ENCODE peak calls at places on chromosomes 1 and 21, in six cellular contexts. L, X, H, D, Q and G are unnamed samples.

GRCh38 chr1:31335007-31335406 is 37.9 kb downstream of the FABP3 start:
- DNase-seq in L (no peak), X (no peak), H (no peak), D (peak), Q (peak), G (peak)

GRCh38 chr1:18413906-18414305 is 66.8 kb upstream of the KLHDC7A start:
- DNase-seq in L (no peak), X (no peak), H (no peak), D (peak), Q (no peak), G (no peak)

GRCh38 chr1:84702143-84702542 is 11.9 kb upstream of the SSX2IP start:
- DNase-seq in L (no peak), X (no peak), H (no peak), D (no peak), Q (no peak), G (no peak)

GRCh38 chr1:219138747-219139146 is 34.9 kb upstream of the LYPLAL1 start:
- DNase-seq in L (no peak), X (no peak), H (no peak), D (no peak), Q (no peak), G (no peak)

GRCh38 chr1:47840338-47840737 is 156.8 kb downstream of the TRABD2B start:
- DNase-seq in L (no peak), X (no peak), H (no peak), D (no peak), Q (no peak), G (no peak)

GRCh38 chr1:183243190-183244065 is 57.4 kb downstream of the LAMC2 start:
- DNase-seq in L (no peak), X (no peak), H (no peak), D (no peak), Q (no peak), G (no peak)

GRCh38 chr1:198156745-198157240 is at the start of gene NEK7:
- DNase-seq in L (no peak), X (peak), H (peak), D (peak), Q (peak), G (peak)

GRCh38 chr1:64505232-64505943 is 35.5 kb downstream of the CACHD1 start:
- DNase-seq in L (no peak), X (peak), H (peak), D (no peak), Q (no peak), G (no peak)

GRCh38 chr1:119582801-119583200 is 65.3 kb downstream of the ZNF697 start:
- DNase-seq in L (no peak), X (peak), H (peak), D (peak), Q (peak), G (peak)

GRCh38 chr1:107692580-107693345 is 272.2 kb downstream of the VAV3 start:
- DNase-seq in L (no peak), X (no peak), H (no peak), D (no peak), Q (peak), G (no peak)

GRCh38 chr1:10632691-10633090 is 157.9 kb downstream of the PEX14 start:
- DNase-seq in L (no peak), X (no peak), H (no peak), D (no peak), Q (no peak), G (no peak)

GRCh38 chr1:45018599-45019230 is 6.7 kb downstream of the UROD start:
- DNase-seq in L (no peak), X (peak), H (peak), D (peak), Q (peak), G (peak)

GRCh38 chr1:90475623-90476022 is 241.5 kb downstream of the BARHL2 start:
- DNase-seq in L (no peak), X (no peak), H (no peak), D (peak), Q (peak), G (no peak)

GRCh38 chr1:219514728-219515127 is 98.2 kb downstream of the ZC3H11B start:
- DNase-seq in L (no peak), X (no peak), H (no peak), D (no peak), Q (no peak), G (peak)

GRCh38 chr1:221998186-221998612 is 256.3 kb upstream of the DUSP10 start:
- DNase-seq in L (no peak), X (no peak), H (no peak), D (no peak), Q (peak), G (no peak)

GRCh38 chr1:43563779-43564616 is 33.3 kb downstream of the PTPRF start:
- DNase-seq in L (no peak), X (no peak), H (no peak), D (no peak), Q (no peak), G (no peak)

GRCh38 chr1:175097361-175097760 is 29.7 kb downstream of the TNN start:
- DNase-seq in L (no peak), X (no peak), H (no peak), D (no peak), Q (no peak), G (no peak)

GRCh38 chr1:118999348-119000071 is 11.4 kb upstream of the TBX15 start:
- DNase-seq in L (no peak), X (no peak), H (no peak), D (no peak), Q (no peak), G (no peak)

GRCh38 chr1:27336756-27337155 is 5.1 kb upstream of the SYTL1 start:
- DNase-seq in L (no peak), X (no peak), H (no peak), D (no peak), Q (no peak), G (no peak)

GRCh38 chr21:45725844-45726200 is 82.3 kb downstream of the PCBP3 start:
- DNase-seq in L (no peak), X (no peak), H (no peak), D (no peak), Q (no peak), G (no peak)

GRCh38 chr1:61496501-61496900 is 228.4 kb downstream of the TM2D1 start:
- DNase-seq in L (no peak), X (no peak), H (no peak), D (no peak), Q (peak), G (no peak)

GRCh38 chr1:150507912-150508864 is at the start of gene ECM1:
- DNase-seq in L (no peak), X (peak), H (peak), D (no peak), Q (peak), G (no peak)

GRCh38 chr1:24201941-24202440 is 14.9 kb upstream of the IFNLR1 start:
- DNase-seq in L (no peak), X (peak), H (peak), D (peak), Q (peak), G (peak)

GRCh38 chr1:45148209-45148608 is 58.2 kb downstream of the ZSWIM5 start:
- DNase-seq in L (no peak), X (no peak), H (no peak), D (no peak), Q (no peak), G (no peak)

GRCh38 chr1:168341576-168341975 is 60.9 kb downstream of the TBX19 start:
- DNase-seq in L (no peak), X (no peak), H (no peak), D (no peak), Q (peak), G (no peak)

GRCh38 chr21:44444286-44444931 is 10.9 kb upstream of the LRRC3 start:
- DNase-seq in L (no peak), X (no peak), H (peak), D (peak), Q (no peak), G (no peak)

GRCh38 chr21:16002872-16003466 is 273.2 kb downstream of the USP25 start:
- DNase-seq in L (no peak), X (no peak), H (no peak), D (no peak), Q (peak), G (no peak)

GRCh38 chr1:26972390-26972789 is 12.1 kb upstream of the KDF1 start:
- DNase-seq in L (no peak), X (no peak), H (no peak), D (no peak), Q (no peak), G (no peak)

GRCh38 chr1:246753670-246754535 is 29.7 kb downstream of the SCCPDH start:
- DNase-seq in L (peak), X (no peak), H (peak), D (peak), Q (peak), G (peak)

GRCh38 chr1:35112668-35113067 is 33.5 kb downstream of the ZMYM1 start:
- DNase-seq in L (no peak), X (no peak), H (no peak), D (no peak), Q (peak), G (no peak)

GRCh38 chr1:174242856-174243255 is 83.5 kb downstream of the RABGAP1L start:
- DNase-seq in L (no peak), X (no peak), H (no peak), D (no peak), Q (no peak), G (no peak)

GRCh38 chr1:198387587-198387986 is 152.9 kb downstream of the ATP6V1G3 start:
- DNase-seq in L (no peak), X (no peak), H (no peak), D (no peak), Q (peak), G (no peak)

GRCh38 chr1:41046347-41046775 is 24.8 kb upstream of the SLFNL1 start:
- DNase-seq in L (no peak), X (peak), H (no peak), D (no peak), Q (no peak), G (no peak)

GRCh38 chr1:164602480-164603093 is 43.6 kb downstream of the PBX1 start:
- DNase-seq in L (no peak), X (peak), H (no peak), D (no peak), Q (peak), G (no peak)
- TF ChIP-seq CTCF in L (no peak), X (no peak), H (no peak), D (no peak), Q (no peak), G (no peak)

GRCh38 chr1:13701274-13701650 is 1.3 kb downstream of the PRDM2 start:
- DNase-seq in L (no peak), X (no peak), H (no peak), D (no peak), Q (no peak), G (peak)

GRCh38 chr1:13703558-13704485 is 3.8 kb downstream of the PRDM2 start:
- DNase-seq in L (no peak), X (no peak), H (no peak), D (no peak), Q (no peak), G (no peak)

GRCh38 chr1:13703128-13703513 is 3.1 kb downstream of the PRDM2 start:
- DNase-seq in L (no peak), X (no peak), H (no peak), D (no peak), Q (no peak), G (no peak)

GRCh38 chr1:13700521-13701273 is 709 bp downstream of the PRDM2 start:
- DNase-seq in L (no peak), X (peak), H (no peak), D (no peak), Q (peak), G (peak)

GRCh38 chr1:13702425-13703127 is 2.6 kb downstream of the PRDM2 start:
- DNase-seq in L (peak), X (no peak), H (no peak), D (no peak), Q (no peak), G (peak)
- H3K4me3 ChIP-seq in L (peak), X (no peak), H (no peak), D (no peak), Q (no peak), G (peak)

GRCh38 chr1:76425843-76426145 is 351.2 kb downstream of the ST6GALNAC3 start:
- DNase-seq in L (no peak), X (no peak), H (no peak), D (no peak), Q (peak), G (no peak)
- TF ChIP-seq CTCF in L (no peak), X (no peak), H (no peak), D (no peak), Q (no peak), G (no peak)

GRCh38 chr1:156146749-156147405 is 6.5 kb upstream of the SEMA4A start:
- DNase-seq in L (no peak), X (no peak), H (no peak), D (no peak), Q (no peak), G (peak)
- H3K4me3 ChIP-seq in L (no peak), X (no peak), H (no peak), D (no peak), Q (no peak), G (peak)

GRCh38 chr1:240322943-240323342 is 231.3 kb downstream of the FMN2 start:
- DNase-seq in L (no peak), X (no peak), H (no peak), D (no peak), Q (no peak), G (no peak)
- TF ChIP-seq CTCF in L (no peak), X (no peak), H (no peak), D (no peak), Q (no peak), G (no peak)

GRCh38 chr1:179143332-179143731 is 61.5 kb downstream of the TOR3A start:
- DNase-seq in L (no peak), X (no peak), H (no peak), D (peak), Q (peak), G (no peak)
- H3K4me3 ChIP-seq in L (no peak), X (peak), H (no peak), D (no peak), Q (peak), G (no peak)

DNA sequence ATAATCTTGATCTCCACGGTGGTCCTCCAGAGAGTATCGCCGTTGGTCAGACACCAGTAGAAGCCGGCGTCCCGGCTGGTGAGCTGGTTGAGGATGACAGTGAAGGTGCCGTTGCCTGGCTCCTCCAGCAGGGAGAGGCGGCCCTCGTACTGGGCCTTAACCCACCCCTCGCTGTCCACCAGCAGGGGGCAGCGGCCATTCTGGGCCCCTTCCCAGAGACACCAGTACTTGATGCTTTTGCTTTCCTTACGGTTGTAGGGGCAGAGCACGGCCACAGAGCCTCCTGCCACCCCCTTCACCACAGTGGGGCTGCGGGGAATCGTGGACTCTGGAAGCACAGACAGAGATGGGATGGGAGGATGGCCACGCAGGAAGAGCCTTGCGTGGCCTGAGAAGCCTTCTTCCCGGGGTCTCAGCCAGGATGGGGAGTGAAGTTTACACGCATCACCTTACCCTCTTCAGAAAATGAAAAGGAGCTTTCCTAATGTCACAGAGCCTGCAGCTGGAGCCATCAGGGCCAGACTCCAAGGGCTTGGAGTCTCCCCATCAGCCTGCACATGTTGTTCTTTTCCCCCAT is 10.7 kb downstream of the PIGR start:
- DNase-seq in L (no peak), X (no peak), H (peak), D (no peak), Q (no peak), G (peak)
- TF ChIP-seq CTCF in L (peak), X (peak), H (peak), D (peak), Q (peak), G (peak)

DNA sequence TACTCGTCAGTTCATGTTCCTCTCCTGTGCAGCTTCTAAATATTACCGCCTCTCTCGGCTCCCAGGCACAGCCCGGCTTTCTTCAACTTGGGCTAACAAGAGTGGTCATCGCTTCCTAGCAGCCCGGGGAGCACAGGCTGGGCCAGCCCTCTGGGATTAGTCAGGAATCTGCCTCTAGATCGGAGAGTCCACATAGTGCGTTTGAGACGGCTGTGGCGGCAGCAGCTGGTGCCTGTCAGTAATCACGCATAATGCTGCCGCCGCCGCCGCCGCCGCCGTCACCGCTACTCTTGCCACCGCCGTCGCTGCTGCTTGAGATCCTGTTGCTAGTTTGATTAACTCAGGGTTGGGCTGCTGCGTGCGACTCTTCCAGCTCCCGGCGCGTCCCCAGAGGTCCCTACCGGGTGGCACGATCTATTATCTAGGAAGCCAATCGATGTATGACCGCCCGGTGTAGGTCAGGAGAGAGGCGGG is at the start of gene RXRG:
- DNase-seq in L (no peak), X (no peak), H (no peak), D (no peak), Q (no peak), G (no peak)
- H3K4me3 ChIP-seq in L (no peak), X (peak), H (no peak), D (no peak), Q (no peak), G (no peak)